ENCODE peak calls at places on chromosomes 7 and 10, in seven cellular contexts. One of them, this sample, is unnamed.
A peak's percentile ranks its signal among the peaks of the same experiment; 100 is the strongest.

GRCh38 chr10:103712898-103713498 is 142.4 kb downstream of the SH3PXD2A start:
- DNase-seq in choroid plexus epithelial cell: peak; percentile 85
- DNase-seq in hepatocyte: peak; percentile 85
- DNase-seq in testis: peak; percentile 93
- DNase-seq in A673: peak; percentile 84
- DNase-seq in prostate gland: peak; percentile 81
- DNase-seq in transverse colon: peak; percentile 87
- DNase-seq in this sample: peak; percentile 72

GRCh38 chr7:8365499-8366110 is 67.8 kb upstream of the NXPH1 start:
- DNase-seq in choroid plexus epithelial cell: no peak
- DNase-seq in hepatocyte: peak; percentile 18
- DNase-seq in testis: no peak
- DNase-seq in A673: peak; percentile 33
- DNase-seq in prostate gland: no peak
- DNase-seq in transverse colon: no peak
- DNase-seq in this sample: no peak

GRCh38 chr7:39172137-39172536 is 194.4 kb downstream of the POU6F2 start:
- DNase-seq in choroid plexus epithelial cell: no peak
- DNase-seq in hepatocyte: no peak
- DNase-seq in testis: no peak
- DNase-seq in A673: no peak
- DNase-seq in prostate gland: no peak
- DNase-seq in transverse colon: no peak
- DNase-seq in this sample: no peak

GRCh38 chr10:86117051-86117450 is 249.5 kb downstream of the GRID1 start:
- DNase-seq in choroid plexus epithelial cell: no peak
- DNase-seq in hepatocyte: no peak
- DNase-seq in testis: no peak
- DNase-seq in A673: no peak
- DNase-seq in prostate gland: no peak
- DNase-seq in transverse colon: no peak
- DNase-seq in this sample: no peak

GRCh38 chr7:17624379-17624778 is 315.9 kb downstream of the SNX13 start:
- DNase-seq in choroid plexus epithelial cell: no peak
- DNase-seq in hepatocyte: no peak
- DNase-seq in testis: no peak
- DNase-seq in A673: no peak
- DNase-seq in prostate gland: no peak
- DNase-seq in transverse colon: no peak
- DNase-seq in this sample: no peak

GRCh38 chr7:66583696-66584095 is 45.0 kb upstream of the KCTD7 start:
- DNase-seq in choroid plexus epithelial cell: no peak
- DNase-seq in hepatocyte: no peak
- DNase-seq in testis: no peak
- DNase-seq in A673: no peak
- DNase-seq in prostate gland: no peak
- DNase-seq in transverse colon: no peak
- DNase-seq in this sample: no peak

GRCh38 chr7:79307376-79307775 is 146.1 kb downstream of the MAGI2 start:
- DNase-seq in choroid plexus epithelial cell: no peak
- DNase-seq in hepatocyte: no peak
- DNase-seq in testis: no peak
- DNase-seq in A673: no peak
- DNase-seq in prostate gland: no peak
- DNase-seq in transverse colon: no peak
- DNase-seq in this sample: no peak

GRCh38 chr7:103142494-103142893 is 6.4 kb downstream of the NAPEPLD start:
- DNase-seq in choroid plexus epithelial cell: no peak
- DNase-seq in hepatocyte: no peak
- DNase-seq in testis: no peak
- DNase-seq in A673: no peak
- DNase-seq in prostate gland: no peak
- DNase-seq in transverse colon: no peak
- DNase-seq in this sample: no peak

GRCh38 chr7:122914812-122915211 is 28.6 kb upstream of the CADPS2 start:
- DNase-seq in choroid plexus epithelial cell: no peak
- DNase-seq in hepatocyte: no peak
- DNase-seq in testis: peak; percentile 25
- DNase-seq in A673: no peak
- DNase-seq in prostate gland: no peak
- DNase-seq in transverse colon: no peak
- DNase-seq in this sample: no peak

GRCh38 chr7:157001920-157002818 is 8.3 kb downstream of the MNX1 start:
- DNase-seq in choroid plexus epithelial cell: no peak
- DNase-seq in hepatocyte: no peak
- DNase-seq in testis: peak; percentile 11
- DNase-seq in A673: no peak
- DNase-seq in prostate gland: no peak
- DNase-seq in transverse colon: no peak
- DNase-seq in this sample: no peak

GRCh38 chr7:31997423-31997822 is 72.8 kb downstream of the PDE1C start:
- DNase-seq in choroid plexus epithelial cell: no peak
- DNase-seq in hepatocyte: no peak
- DNase-seq in testis: no peak
- DNase-seq in A673: no peak
- DNase-seq in prostate gland: no peak
- DNase-seq in transverse colon: no peak
- DNase-seq in this sample: no peak

GRCh38 chr10:13241613-13242012 is 7.4 kb upstream of the UCMA start:
- DNase-seq in choroid plexus epithelial cell: no peak
- DNase-seq in hepatocyte: no peak
- DNase-seq in testis: no peak
- DNase-seq in A673: no peak
- DNase-seq in prostate gland: no peak
- DNase-seq in transverse colon: no peak
- DNase-seq in this sample: no peak

GRCh38 chr7:64884085-64884912 is 18.8 kb upstream of the ZNF273 start:
- DNase-seq in choroid plexus epithelial cell: no peak
- DNase-seq in hepatocyte: no peak
- DNase-seq in testis: no peak
- DNase-seq in A673: no peak
- DNase-seq in prostate gland: no peak
- DNase-seq in transverse colon: no peak
- DNase-seq in this sample: peak; percentile 0

GRCh38 chr7:151381083-151381332 is 28.8 kb downstream of the WDR86 start:
- DNase-seq in choroid plexus epithelial cell: no peak
- DNase-seq in hepatocyte: no peak
- DNase-seq in testis: no peak
- DNase-seq in A673: no peak
- DNase-seq in prostate gland: no peak
- DNase-seq in transverse colon: no peak
- DNase-seq in this sample: no peak

GRCh38 chr7:151380199-151381082 is 29.4 kb downstream of the WDR86 start:
- DNase-seq in choroid plexus epithelial cell: no peak
- DNase-seq in hepatocyte: no peak
- DNase-seq in testis: no peak
- DNase-seq in A673: no peak
- DNase-seq in prostate gland: no peak
- DNase-seq in transverse colon: no peak
- DNase-seq in this sample: no peak

GRCh38 chr7:151382079-151382885 is 27.6 kb downstream of the WDR86 start:
- DNase-seq in choroid plexus epithelial cell: no peak
- DNase-seq in hepatocyte: no peak
- DNase-seq in testis: no peak
- DNase-seq in A673: no peak
- DNase-seq in prostate gland: no peak
- DNase-seq in transverse colon: no peak
- DNase-seq in this sample: no peak

GRCh38 chr7:151379534-151380198 is 30.2 kb downstream of the WDR86 start:
- DNase-seq in choroid plexus epithelial cell: no peak
- DNase-seq in hepatocyte: no peak
- DNase-seq in testis: no peak
- DNase-seq in A673: no peak
- DNase-seq in prostate gland: no peak
- DNase-seq in transverse colon: no peak
- DNase-seq in this sample: no peak

DNA sequence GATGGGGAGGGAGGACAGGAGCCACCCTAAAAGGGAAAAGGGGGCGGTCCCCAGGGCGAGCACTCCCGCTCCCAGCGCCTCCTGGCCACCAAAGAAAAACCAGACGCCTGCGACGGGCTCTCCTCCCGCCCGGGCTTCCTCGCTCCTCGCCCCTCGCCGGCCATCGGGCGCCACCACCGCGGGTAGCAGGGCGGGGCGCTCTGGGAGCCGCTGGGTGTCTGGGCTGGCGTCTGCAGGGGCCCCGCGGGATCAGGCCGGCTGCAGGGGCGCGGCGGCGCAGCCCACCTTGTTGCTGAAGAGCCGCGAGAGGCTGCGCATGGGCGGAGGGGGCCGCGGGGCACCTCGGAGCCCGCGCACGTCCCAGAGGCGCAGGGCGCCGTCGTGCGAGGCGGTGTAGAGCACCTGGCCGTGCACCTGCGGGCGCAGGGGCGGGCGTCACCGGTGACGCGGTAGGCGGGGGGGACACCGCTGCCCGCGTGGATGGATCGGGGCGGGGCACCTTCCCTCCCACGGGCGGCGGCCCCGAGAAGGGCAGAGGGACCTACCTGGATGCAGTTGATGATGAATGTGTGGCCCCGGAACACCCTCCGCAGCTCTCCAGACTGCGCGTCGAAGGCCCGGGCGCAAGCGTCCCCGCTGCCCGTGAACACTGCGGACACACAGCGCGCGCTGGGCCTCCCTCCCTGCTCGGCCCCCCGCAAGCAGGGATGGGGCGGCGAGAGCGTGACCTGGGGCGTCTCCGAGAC is 28.3 kb downstream of the WDR86 start:
- DNase-seq in choroid plexus epithelial cell: no peak
- DNase-seq in hepatocyte: no peak
- DNase-seq in testis: no peak
- DNase-seq in A673: no peak
- DNase-seq in prostate gland: no peak
- DNase-seq in transverse colon: peak; percentile 20
- DNase-seq in this sample: no peak
- H3K4me3 ChIP-seq in choroid plexus epithelial cell: no peak overlapping the region
- H3K4me3 ChIP-seq in hepatocyte: no peak overlapping the region
- H3K4me3 ChIP-seq in testis: peak overlapping the region; percentile 18
- H3K4me3 ChIP-seq in A673: peak overlapping the region; percentile 31
- H3K4me3 ChIP-seq in prostate gland: peak overlapping the region; percentile 24
- H3K4me3 ChIP-seq in transverse colon: no peak overlapping the region
- H3K4me3 ChIP-seq in this sample: no peak overlapping the region

GRCh38 chr10:11167233-11167979 is 149.7 kb downstream of the CELF2 start:
- DNase-seq in choroid plexus epithelial cell: no peak
- DNase-seq in hepatocyte: no peak
- DNase-seq in testis: no peak
- DNase-seq in A673: no peak
- DNase-seq in prostate gland: no peak
- DNase-seq in transverse colon: no peak
- DNase-seq in this sample: no peak
- H3K4me3 ChIP-seq in choroid plexus epithelial cell: no peak overlapping the region
- H3K4me3 ChIP-seq in hepatocyte: no peak overlapping the region
- H3K4me3 ChIP-seq in testis: peak overlapping the region; percentile 12
- H3K4me3 ChIP-seq in A673: no peak overlapping the region
- H3K4me3 ChIP-seq in prostate gland: no peak overlapping the region
- H3K4me3 ChIP-seq in transverse colon: no peak overlapping the region
- H3K4me3 ChIP-seq in this sample: no peak overlapping the region

GRCh38 chr7:30681262-30682130 is 760 bp downstream of the CRHR2 start:
- DNase-seq in choroid plexus epithelial cell: no peak
- DNase-seq in hepatocyte: no peak
- DNase-seq in testis: peak; percentile 21
- DNase-seq in A673: no peak
- DNase-seq in prostate gland: no peak
- DNase-seq in transverse colon: no peak
- DNase-seq in this sample: no peak
- H3K4me3 ChIP-seq in choroid plexus epithelial cell: no peak overlapping the region
- H3K4me3 ChIP-seq in hepatocyte: peak overlapping the region; percentile 49
- H3K4me3 ChIP-seq in testis: peak overlapping the region; percentile 40
- H3K4me3 ChIP-seq in A673: peak overlapping the region; percentile 33
- H3K4me3 ChIP-seq in prostate gland: peak overlapping the region; percentile 24
- H3K4me3 ChIP-seq in transverse colon: no peak overlapping the region
- H3K4me3 ChIP-seq in this sample: no peak overlapping the region

GRCh38 chr10:101267776-101268175 is 38.5 kb upstream of the LBX1 start:
- DNase-seq in choroid plexus epithelial cell: no peak
- DNase-seq in hepatocyte: no peak
- DNase-seq in testis: no peak
- DNase-seq in A673: no peak
- DNase-seq in prostate gland: no peak
- DNase-seq in transverse colon: no peak
- DNase-seq in this sample: no peak
- H3K4me3 ChIP-seq in choroid plexus epithelial cell: no peak overlapping the region
- H3K4me3 ChIP-seq in hepatocyte: no peak overlapping the region
- H3K4me3 ChIP-seq in testis: no peak overlapping the region
- H3K4me3 ChIP-seq in A673: no peak overlapping the region
- H3K4me3 ChIP-seq in prostate gland: no peak overlapping the region
- H3K4me3 ChIP-seq in transverse colon: no peak overlapping the region
- H3K4me3 ChIP-seq in this sample: no peak overlapping the region